ENCODE peak calls at places on chromosomes 11 and 22, in six cellular contexts. V is WERI-Rb-1, S is stomach, W is hepatocyte, C is mesenchymal stem cell, N is right lobe of liver. U is an unnamed sample.

GRCh38 chr11:66564538-66564937 is 3.9 kb downstream of the CTSF start:
- DNase-seq in V (no peak), S (no peak), W (no peak), C (no peak), N (no peak), U (no peak)

GRCh38 chr22:43066134-43066533 is 23.1 kb downstream of the TTLL1 start:
- DNase-seq in V (no peak), S (no peak), W (no peak), C (no peak), N (no peak), U (no peak)

GRCh38 chr22:48706934-48707748 is 1120.5 kb downstream of the BRD1 start:
- DNase-seq in V (peak; percentile 4), S (no peak), W (no peak), C (no peak), N (no peak), U (no peak)

GRCh38 chr22:17742528-17742902 is 31.8 kb downstream of the BID start:
- DNase-seq in V (peak; percentile 86), S (peak; percentile 62), W (peak; percentile 89), C (peak; percentile 67), N (peak; percentile 87), U (no peak)

GRCh38 chr11:116503216-116504160 is 269.3 kb downstream of the BUD13 start:
- DNase-seq in V (no peak), S (no peak), W (no peak), C (no peak), N (no peak), U (no peak)

GRCh38 chr11:24842308-24842707 is 345.5 kb downstream of the LUZP2 start:
- DNase-seq in V (no peak), S (no peak), W (no peak), C (no peak), N (no peak), U (no peak)

GRCh38 chr22:46579751-46580449 is 40.3 kb upstream of the GRAMD4 start:
- DNase-seq in V (no peak), S (no peak), W (peak; percentile 8), C (no peak), N (peak; percentile 43), U (no peak)

GRCh38 chr22:33565580-33565995 is 354.7 kb downstream of the LARGE1 start:
- DNase-seq in V (no peak), S (no peak), W (no peak), C (no peak), N (no peak), U (no peak)

GRCh38 chr11:130891326-130891725 is 25.0 kb downstream of the SNX19 start:
- DNase-seq in V (no peak), S (no peak), W (no peak), C (no peak), N (no peak), U (no peak)

GRCh38 chr11:34585870-34586654 is 34.8 kb upstream of the EHF start:
- DNase-seq in V (no peak), S (no peak), W (peak; percentile 79), C (peak; percentile 56), N (no peak), U (no peak)

GRCh38 chr11:69209038-69209350 is 53.3 kb downstream of the SMIM38 start:
- DNase-seq in V (no peak), S (no peak), W (no peak), C (no peak), N (peak; percentile 34), U (no peak)

GRCh38 chr11:80297808-80298460 is 857.1 kb upstream of the TENM4 start:
- DNase-seq in V (no peak), S (no peak), W (no peak), C (peak; percentile 90), N (no peak), U (no peak)

GRCh38 chr11:6390718-6391547 is 659 bp downstream of the SMPD1 start:
- DNase-seq in V (no peak), S (no peak), W (no peak), C (no peak), N (no peak), U (no peak)

GRCh38 chr11:111923351-111923788 is 4.7 kb downstream of the C11orf52 start:
- DNase-seq in V (no peak), S (no peak), W (no peak), C (peak; percentile 66), N (no peak), U (no peak)

GRCh38 chr11:107609384-107610218 is 18.7 kb downstream of the ELMOD1 start:
- DNase-seq in V (no peak), S (no peak), W (no peak), C (no peak), N (no peak), U (no peak)

GRCh38 chr11:65225284-65226102 is 36.3 kb upstream of the POLA2 start:
- DNase-seq in V (peak; percentile 81), S (peak; percentile 69), W (peak; percentile 78), C (peak; percentile 68), N (peak; percentile 76), U (no peak)

GRCh38 chr11:1542267-1542666 is 29.8 kb downstream of the DUSP8 start:
- DNase-seq in V (no peak), S (no peak), W (no peak), C (no peak), N (no peak), U (no peak)

GRCh38 chr11:19025799-19026406 is 34.6 kb downstream of the MRGPRX2 start:
- DNase-seq in V (no peak), S (no peak), W (peak; percentile 16), C (peak; percentile 12), N (no peak), U (no peak)

GRCh38 chr11:30143098-30143705 is 87.6 kb upstream of the FSHB start:
- DNase-seq in V (peak; percentile 13), S (no peak), W (peak; percentile 51), C (peak; percentile 44), N (no peak), U (no peak)

GRCh38 chr11:68116892-68117435 is 4.2 kb downstream of the CHKA start:
- DNase-seq in V (no peak), S (no peak), W (no peak), C (no peak), N (no peak), U (no peak)

GRCh38 chr11:73389134-73389525 is 12.9 kb downstream of the RELT start:
- DNase-seq in V (no peak), S (no peak), W (no peak), C (no peak), N (no peak), U (no peak)

GRCh38 chr11:83611616-83612015 is 325.4 kb upstream of the CCDC90B start:
- DNase-seq in V (peak; percentile 14), S (no peak), W (no peak), C (no peak), N (no peak), U (no peak)

GRCh38 chr11:111336062-111336461 is 37.7 kb downstream of the POU2AF3 start:
- DNase-seq in V (no peak), S (no peak), W (no peak), C (no peak), N (no peak), U (no peak)

GRCh38 chr11:61270354-61271070 is 24.6 kb downstream of the VWCE start:
- DNase-seq in V (no peak), S (no peak), W (no peak), C (peak; percentile 21), N (no peak), U (no peak)

GRCh38 chr11:122645847-122646246 is 9.7 kb upstream of the UBASH3B start:
- DNase-seq in V (no peak), S (no peak), W (no peak), C (no peak), N (no peak), U (no peak)

GRCh38 chr11:68946416-68947090 is 34.2 kb downstream of the MRGPRD start:
- DNase-seq in V (no peak), S (no peak), W (peak; percentile 50), C (peak; percentile 94), N (no peak), U (no peak)

GRCh38 chr11:1549355-1550330 is 22.4 kb downstream of the DUSP8 start:
- DNase-seq in V (peak; percentile 30), S (no peak), W (no peak), C (no peak), N (no peak), U (no peak)

GRCh38 chr22:28883917-28884753 is 763 bp downstream of the ZNRF3 start:
- DNase-seq in V (peak; percentile 28), S (peak; percentile 43), W (peak; percentile 67), C (peak; percentile 43), N (peak; percentile 58), U (no peak)

GRCh38 chr11:43119275-43119970 is 192.4 kb upstream of the API5 start:
- DNase-seq in V (no peak), S (no peak), W (no peak), C (no peak), N (no peak), U (no peak)

GRCh38 chr22:37401861-37402506 is 25.3 kb downstream of the ELFN2 start:
- DNase-seq in V (peak; percentile 63), S (no peak), W (no peak), C (no peak), N (peak; percentile 81), U (no peak)

GRCh38 chr11:35139883-35140282 is 912 bp downstream of the CD44 start:
- DNase-seq in V (no peak), S (no peak), W (no peak), C (peak; percentile 40), N (no peak), U (no peak)

GRCh38 chr11:118623291-118623655 is 15.9 kb downstream of the PHLDB1 start:
- DNase-seq in V (no peak), S (no peak), W (no peak), C (peak; percentile 48), N (no peak), U (no peak)
- H3K27ac ChIP-seq in V (no peak overlapping the region), S (no peak overlapping the region), W (peak overlapping the region; percentile 96), C (peak overlapping the region; percentile 99), N (no peak overlapping the region), U (peak overlapping the region; percentile 88)

GRCh38 chr11:2824851-2825250 is 60.7 kb downstream of the CDKN1C start:
- DNase-seq in V (no peak), S (no peak), W (no peak), C (no peak), N (no peak), U (no peak)
- H3K27ac ChIP-seq in V (no peak overlapping the region), S (peak overlapping the region; percentile 40), W (peak overlapping the region; percentile 95), C (peak overlapping the region; percentile 92), N (no peak overlapping the region), U (peak overlapping the region; percentile 96)

GRCh38 chr11:36157151-36157519 is 132.1 kb downstream of the COMMD9 start:
- DNase-seq in V (no peak), S (no peak), W (no peak), C (no peak), N (no peak), U (no peak)
- H3K27ac ChIP-seq in V (no peak overlapping the region), S (no peak overlapping the region), W (no peak overlapping the region), C (no peak overlapping the region), N (no peak overlapping the region), U (no peak overlapping the region)

GRCh38 chr22:24390156-24390555 is 37.2 kb upstream of the ADORA2A start:
- DNase-seq in V (no peak), S (no peak), W (no peak), C (no peak), N (no peak), U (no peak)

GRCh38 chr22:24390576-24390975 is 36.8 kb upstream of the ADORA2A start:
- DNase-seq in V (no peak), S (no peak), W (no peak), C (peak; percentile 66), N (no peak), U (no peak)

GRCh38 chr22:24392218-24392931 is 35.0 kb upstream of the ADORA2A start:
- DNase-seq in V (no peak), S (no peak), W (no peak), C (peak; percentile 38), N (no peak), U (no peak)

GRCh38 chr22:24393012-24393559 is 34.3 kb upstream of the ADORA2A start:
- DNase-seq in V (no peak), S (no peak), W (no peak), C (no peak), N (no peak), U (no peak)

GRCh38 chr22:24391836-24392217 is 35.6 kb upstream of the ADORA2A start:
- DNase-seq in V (no peak), S (no peak), W (no peak), C (peak; percentile 58), N (no peak), U (no peak)
- H3K27ac ChIP-seq in V (no peak overlapping the region), S (no peak overlapping the region), W (peak overlapping the region; percentile 40), C (no peak overlapping the region), N (no peak overlapping the region), U (peak overlapping the region; percentile 38)

U was measured in esophagus squamous epithelium.